ENCODE peak calls at places on chromosomes 12 and 14, in four cellular contexts. A is pulmonary artery endothelial cell; O is activated effector memory CD4-positive, alpha-beta T cell treated with Interleukin-2 at 50 U/mL for 16 hours; D is RPMI8226. S is an unnamed sample.

GRCh38 chr12:101038289-101038871 is 171.7 kb downstream of the SLC5A8 start:
- DNase-seq in A (no peak), O (no peak), D (no peak), S (no peak)

GRCh38 chr12:107027304-107028053 is 40.5 kb upstream of the MTERF2 start:
- DNase-seq in A (peak; percentile 83), O (no peak), D (no peak), S (no peak)

GRCh38 chr14:54348923-54349615 is 47.7 kb upstream of the CDKN3 start:
- DNase-seq in A (no peak), O (no peak), D (no peak), S (no peak)

GRCh38 chr14:54769955-54770863 is 132.4 kb downstream of the GCH1 start:
- DNase-seq in A (no peak), O (no peak), D (no peak), S (no peak)

GRCh38 chr14:88258026-88258425 is 65.0 kb downstream of the KCNK10 start:
- DNase-seq in A (no peak), O (no peak), D (no peak), S (no peak)

GRCh38 chr12:132866251-132866828 is 21.1 kb downstream of the CHFR start:
- DNase-seq in A (no peak), O (no peak), D (no peak), S (no peak)

GRCh38 chr12:90690120-90690519 is 264.9 kb downstream of the CCER1 start:
- DNase-seq in A (no peak), O (no peak), D (no peak), S (no peak)

GRCh38 chr12:101414533-101415119 is 7.1 kb upstream of the ARL1 start:
- DNase-seq in A (peak; percentile 8), O (no peak), D (peak; percentile 58), S (no peak)

GRCh38 chr14:55071051-55071450 is 19.6 kb downstream of the MAPK1IP1L start:
- DNase-seq in A (no peak), O (no peak), D (no peak), S (no peak)

GRCh38 chr12:59113831-59114273 is 193.5 kb upstream of the LRIG3 start:
- DNase-seq in A (peak; percentile 41), O (no peak), D (peak; percentile 79), S (peak; percentile 43)

GRCh38 chr12:94416613-94417012 is 43.1 kb downstream of the CEP83 start:
- DNase-seq in A (no peak), O (no peak), D (no peak), S (no peak)

GRCh38 chr12:92827836-92828431 is 101.2 kb downstream of the EEA1 start:
- DNase-seq in A (peak; percentile 10), O (no peak), D (peak; percentile 49), S (no peak)

GRCh38 chr14:25788252-25788651 is 738.3 kb upstream of the STXBP6 start:
- DNase-seq in A (no peak), O (no peak), D (no peak), S (no peak)

GRCh38 chr12:52041695-52042123 is 9.5 kb upstream of the NR4A1 start:
- DNase-seq in A (no peak), O (no peak), D (no peak), S (no peak)

GRCh38 chr12:108542320-108542719 is 18.7 kb downstream of the SART3 start:
- DNase-seq in A (no peak), O (no peak), D (no peak), S (no peak)

GRCh38 chr12:11164384-11164783 is 6.6 kb upstream of the SMIM10L1 start:
- DNase-seq in A (no peak), O (no peak), D (no peak), S (no peak)

GRCh38 chr12:56601503-56601902 is 28.6 kb downstream of the BAZ2A start:
- DNase-seq in A (no peak), O (no peak), D (peak; percentile 29), S (no peak)

GRCh38 chr12:107610030-107610859 is 75.4 kb upstream of the PWP1 start:
- DNase-seq in A (peak; percentile 7), O (no peak), D (peak; percentile 45), S (no peak)

GRCh38 chr12:30753233-30753632 is 1.5 kb downstream of the CAPRIN2 start:
- DNase-seq in A (peak; percentile 3), O (no peak), D (peak; percentile 7), S (no peak)

GRCh38 chr12:101743242-101743641 is 4.0 kb upstream of the SYCP3 start:
- DNase-seq in A (no peak), O (no peak), D (no peak), S (no peak)

GRCh38 chr12:131091413-131091975 is 137.8 kb downstream of the ADGRD1 start:
- DNase-seq in A (no peak), O (no peak), D (no peak), S (no peak)